ENCODE peak calls at places on chromosomes 4 and X, in seven cellular contexts. R is body of pancreas, G is lower lobe of right lung, N is vagina, X is fibroblast of lung, B is left ventricle myocardium inferior, K is tibial artery. U is an unnamed sample.
A peak's percentile ranks its signal among the peaks of the same experiment; 100 is the strongest.

GRCh38 chr4:137703225-137703624 is 170.9 kb upstream of the PCDH18 start:
- DNase-seq in R (no peak), G (no peak), N (no peak), X (peak; percentile 87), B (no peak), K (no peak), U (no peak)

GRCh38 chrX:71632923-71633657 is 14.8 kb upstream of the CXCR3 start:
- DNase-seq in R (no peak), G (no peak), N (no peak), X (no peak), B (no peak), K (no peak), U (no peak)

GRCh38 chr4:141909541-141909940 is 273.2 kb downstream of the IL15 start:
- DNase-seq in R (no peak), G (no peak), N (no peak), X (no peak), B (no peak), K (no peak), U (no peak)

GRCh38 chr4:96407651-96408342 is 567.9 kb downstream of the PDHA2 start:
- DNase-seq in R (no peak), G (no peak), N (no peak), X (no peak), B (no peak), K (no peak), U (no peak)

GRCh38 chrX:38561126-38561868 is at the start of gene TSPAN7:
- DNase-seq in R (peak; percentile 84), G (peak; percentile 89), N (no peak), X (peak; percentile 66), B (peak; percentile 84), K (peak; percentile 59), U (peak; percentile 1)

GRCh38 chr4:158630893-158631292 is 40.8 kb downstream of the C4orf46 start:
- DNase-seq in R (no peak), G (no peak), N (no peak), X (peak; percentile 47), B (no peak), K (no peak), U (no peak)

GRCh38 chr4:1238676-1239000 is 10.3 kb downstream of the CTBP1 start:
- DNase-seq in R (no peak), G (peak; percentile 24), N (no peak), X (no peak), B (no peak), K (no peak), U (no peak)

GRCh38 chr4:133320576-133321170 is 171.6 kb downstream of the PCDH10 start:
- DNase-seq in R (no peak), G (no peak), N (no peak), X (peak; percentile 42), B (no peak), K (no peak), U (no peak)

GRCh38 chr4:145276044-145276443 is 95.7 kb upstream of the OTUD4 start:
- DNase-seq in R (no peak), G (no peak), N (no peak), X (no peak), B (no peak), K (no peak), U (no peak)

GRCh38 chr4:181659202-181659601 is 584.0 kb upstream of the TENM3 start:
- DNase-seq in R (no peak), G (no peak), N (no peak), X (peak; percentile 47), B (no peak), K (no peak), U (no peak)

GRCh38 chr4:4730214-4730613 is 129.3 kb upstream of the MSX1 start:
- DNase-seq in R (no peak), G (no peak), N (no peak), X (no peak), B (no peak), K (no peak), U (no peak)

GRCh38 chrX:51026862-51027261 is 116.3 kb downstream of the BMP15 start:
- DNase-seq in R (no peak), G (no peak), N (no peak), X (no peak), B (no peak), K (no peak), U (no peak)

GRCh38 chr4:87901426-87901825 is 68.7 kb downstream of the MEPE start:
- DNase-seq in R (no peak), G (no peak), N (no peak), X (no peak), B (no peak), K (no peak), U (no peak)

GRCh38 chrX:109485470-109486340 is 3.8 kb upstream of the GUCY2F start:
- DNase-seq in R (peak; percentile 65), G (peak; percentile 51), N (no peak), X (peak; percentile 75), B (peak; percentile 20), K (peak; percentile 57), U (peak; percentile 33)

GRCh38 chrX:68710870-68711576 is 63.6 kb downstream of the STARD8 start:
- DNase-seq in R (peak; percentile 45), G (no peak), N (no peak), X (peak; percentile 47), B (no peak), K (peak; percentile 36), U (no peak)

GRCh38 chr4:123804171-123804721 is 407.7 kb downstream of the SPRY1 start:
- DNase-seq in R (no peak), G (no peak), N (no peak), X (no peak), B (no peak), K (no peak), U (no peak)

GRCh38 chrX:153449306-153450113 is 3.7 kb upstream of the TREX2 start:
- DNase-seq in R (no peak), G (no peak), N (no peak), X (no peak), B (no peak), K (no peak), U (no peak)

GRCh38 chrX:153447581-153447960 is 1.7 kb upstream of the TREX2 start:
- DNase-seq in R (no peak), G (no peak), N (no peak), X (no peak), B (no peak), K (no peak), U (no peak)

GRCh38 chrX:153450114-153450948 is 4.5 kb upstream of the TREX2 start:
- DNase-seq in R (no peak), G (no peak), N (no peak), X (no peak), B (no peak), K (no peak), U (no peak)

GRCh38 chrX:153448556-153449280 is 2.9 kb upstream of the TREX2 start:
- DNase-seq in R (no peak), G (no peak), N (no peak), X (no peak), B (no peak), K (no peak), U (no peak)

GRCh38 chrX:153450949-153451277 is 5.1 kb upstream of the TREX2 start:
- DNase-seq in R (no peak), G (no peak), N (no peak), X (no peak), B (no peak), K (no peak), U (no peak)
- H3K27ac ChIP-seq in R (no peak overlapping the region), G (no peak overlapping the region), N (no peak overlapping the region), X (no peak overlapping the region), B (no peak overlapping the region), K (no peak overlapping the region), U (no peak overlapping the region)

DNA sequence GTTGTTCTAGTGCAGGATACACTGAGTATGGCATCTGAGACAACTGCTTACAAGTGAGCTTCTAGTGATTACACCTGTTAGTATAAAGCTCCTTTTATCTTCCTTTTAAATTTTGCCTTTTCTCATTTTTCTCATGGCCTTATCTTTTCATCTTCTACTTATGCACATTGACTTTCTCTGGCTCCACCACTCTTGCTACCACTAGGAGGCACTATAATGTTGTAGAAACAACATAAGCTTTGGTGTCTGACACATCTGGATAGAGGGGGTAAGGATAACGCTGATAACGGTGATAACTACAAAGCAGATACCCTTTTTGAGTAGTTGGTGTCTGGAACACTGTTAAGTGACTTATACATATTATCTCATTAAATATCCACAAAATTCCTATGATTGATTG is 187.4 kb upstream of the TEX13C start:
- DNase-seq in R (no peak), G (no peak), N (no peak), X (no peak), B (no peak), K (no peak), U (no peak)
- TF ChIP-seq CTCF in R (peak; percentile 6), G (peak; percentile 16), N (no peak), X (no peak), B (no peak), K (no peak), U (peak; percentile 16)

GRCh38 chr4:184400375-184400870 is 73.9 kb downstream of the IRF2 start:
- DNase-seq in R (no peak), G (no peak), N (no peak), X (peak; percentile 97), B (no peak), K (peak; percentile 62), U (peak; percentile 75)
- H3K27me3 ChIP-seq in R (no peaks in the 10 kb centered on the region), G (no peaks in the 10 kb centered on the region), N (no peaks in the 10 kb centered on the region), X (no peaks in the 10 kb centered on the region), B (no peaks in the 10 kb centered on the region), K (no peaks in the 10 kb centered on the region), U (no peaks in the 10 kb centered on the region)

GRCh38 chr4:8877780-8878040 is 6.1 kb upstream of the HMX1 start:
- DNase-seq in R (no peak), G (no peak), N (no peak), X (no peak), B (no peak), K (no peak), U (no peak)

GRCh38 chr4:8886625-8887406 is 15.2 kb upstream of the HMX1 start:
- DNase-seq in R (no peak), G (no peak), N (no peak), X (no peak), B (no peak), K (no peak), U (no peak)

GRCh38 chr4:8879574-8879973 is 7.9 kb upstream of the HMX1 start:
- DNase-seq in R (no peak), G (no peak), N (no peak), X (no peak), B (no peak), K (no peak), U (no peak)

GRCh38 chr4:8880851-8881250 is 9.2 kb upstream of the HMX1 start:
- DNase-seq in R (no peak), G (no peak), N (no peak), X (no peak), B (no peak), K (no peak), U (no peak)

GRCh38 chr4:8882239-8882638 is 10.6 kb upstream of the HMX1 start:
- DNase-seq in R (no peak), G (no peak), N (no peak), X (no peak), B (no peak), K (no peak), U (no peak)
- H3K27ac ChIP-seq in R (no peak overlapping the region), G (no peak overlapping the region), N (no peak overlapping the region), X (no peak overlapping the region), B (no peak overlapping the region), K (no peak overlapping the region), U (no peak overlapping the region)

GRCh38 chr4:2418652-2419571 is at the start of gene CFAP99:
- DNase-seq in R (peak; percentile 99), G (peak; percentile 99), N (no peak), X (peak; percentile 91), B (peak; percentile 98), K (peak; percentile 96), U (peak; percentile 66)
- TF ChIP-seq CTCF in R (no peak), G (no peak), N (no peak), X (no peak), B (peak; percentile 33), K (no peak), U (no peak)

GRCh38 chr4:121156822-121157769 is 7.0 kb downstream of the TNIP3 start:
- DNase-seq in R (no peak), G (peak; percentile 67), N (no peak), X (peak; percentile 25), B (peak; percentile 20), K (peak; percentile 39), U (no peak)
- H3K27me3 ChIP-seq in R (no peaks in the 10 kb centered on the region), G (no peaks in the 10 kb centered on the region), N (no peaks in the 10 kb centered on the region), X (no peaks in the 10 kb centered on the region), B (peaks cover 16% of the 10 kb centered on the region), K (no peaks in the 10 kb centered on the region), U (no peaks in the 10 kb centered on the region)